ENCODE peak calls at places on chromosomes 6 and 20, in six cellular contexts. H, G, O, K, F and P are unnamed samples.

GRCh38 chr20:58990651-58991445 is 9.8 kb downstream of the NELFCD start:
- DNase-seq in H (no peak), G (no peak), O (no peak), K (no peak), F (no peak), P (no peak)

GRCh38 chr6:166940643-166941068 is 15.7 kb downstream of the RNASET2 start:
- DNase-seq in H (no peak), G (no peak), O (peak), K (no peak), F (peak), P (no peak)

GRCh38 chr6:132569170-132569569 is 952 bp upstream of the TAAR6 start:
- DNase-seq in H (no peak), G (no peak), O (no peak), K (no peak), F (no peak), P (no peak)

GRCh38 chr6:7566617-7567173 is 23.3 kb upstream of the SNRNP48 start:
- DNase-seq in H (no peak), G (no peak), O (peak), K (no peak), F (no peak), P (no peak)

GRCh38 chr20:3777726-3778629 is 3.3 kb downstream of the SPEF1 start:
- DNase-seq in H (no peak), G (peak), O (peak), K (peak), F (peak), P (peak)

GRCh38 chr6:110874880-110875547 is 429 bp downstream of the AMD1 start:
- DNase-seq in H (peak), G (peak), O (no peak), K (no peak), F (peak), P (peak)

GRCh38 chr6:84103029-84103428 is 69.5 kb downstream of the MRAP2 start:
- DNase-seq in H (no peak), G (peak), O (no peak), K (no peak), F (peak), P (no peak)

GRCh38 chr6:166911248-166911677 is 45.1 kb downstream of the RNASET2 start:
- DNase-seq in H (no peak), G (no peak), O (no peak), K (no peak), F (no peak), P (no peak)

GRCh38 chr6:150345786-150346185 is 23.0 kb upstream of the IYD start:
- DNase-seq in H (no peak), G (no peak), O (peak), K (no peak), F (peak), P (no peak)

GRCh38 chr20:24337074-24337473 is 132.4 kb upstream of the SYNDIG1 start:
- DNase-seq in H (no peak), G (no peak), O (peak), K (no peak), F (peak), P (peak)

GRCh38 chr6:168949876-168950499 is 303.7 kb downstream of the THBS2 start:
- DNase-seq in H (no peak), G (no peak), O (no peak), K (no peak), F (peak), P (no peak)

GRCh38 chr6:167827062-167827587 is 414 bp downstream of the AFDN start:
- DNase-seq in H (no peak), G (peak), O (peak), K (no peak), F (peak), P (no peak)

GRCh38 chr20:25867776-25868649 is 171.4 kb upstream of the ZNF337 start:
- DNase-seq in H (peak), G (peak), O (no peak), K (peak), F (peak), P (peak)

GRCh38 chr6:118316796-118317384 is 231.2 kb upstream of the PLN start:
- DNase-seq in H (peak), G (no peak), O (no peak), K (no peak), F (no peak), P (no peak)

GRCh38 chr6:903746-904145 is 210.8 kb upstream of the EXOC2 start:
- DNase-seq in H (no peak), G (no peak), O (no peak), K (no peak), F (peak), P (no peak)

GRCh38 chr6:4370066-4370465 is 234.7 kb upstream of the ECI2 start:
- DNase-seq in H (no peak), G (no peak), O (peak), K (no peak), F (peak), P (no peak)
- TF ChIP-seq EZH2phosphoT487 in H (no peak), G (no peak), O (no peak), K (no peak), F (no peak), P (no peak)

DNA sequence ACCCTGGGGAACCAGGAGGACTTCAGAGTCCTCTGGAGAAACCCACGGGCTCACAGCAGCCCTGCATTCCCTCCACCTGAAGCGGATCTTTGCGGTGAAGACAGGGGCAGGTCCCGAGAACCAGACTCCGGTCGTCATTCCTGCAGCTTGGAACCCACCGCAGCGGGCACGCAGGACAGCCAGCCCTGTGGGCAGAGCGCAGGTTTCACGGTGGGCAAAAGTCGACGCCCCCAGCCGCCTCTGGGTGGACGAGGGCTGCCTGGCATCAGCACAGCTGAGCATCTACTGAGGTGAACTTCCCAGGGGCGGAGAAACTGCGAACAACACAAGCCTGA is 118.3 kb downstream of the PSMB1 start:
- DNase-seq in H (no peak), G (no peak), O (no peak), K (no peak), F (no peak), P (no peak)
- TF ChIP-seq EZH2phosphoT487 in H (no peak), G (no peak), O (no peak), K (no peak), F (no peak), P (no peak)

GRCh38 chr20:35700625-35701148 is 1.5 kb downstream of the ROMO1 start:
- DNase-seq in H (no peak), G (no peak), O (peak), K (no peak), F (peak), P (no peak)
- TF ChIP-seq EZH2phosphoT487 in H (no peak), G (no peak), O (no peak), K (no peak), F (no peak), P (no peak)

DNA sequence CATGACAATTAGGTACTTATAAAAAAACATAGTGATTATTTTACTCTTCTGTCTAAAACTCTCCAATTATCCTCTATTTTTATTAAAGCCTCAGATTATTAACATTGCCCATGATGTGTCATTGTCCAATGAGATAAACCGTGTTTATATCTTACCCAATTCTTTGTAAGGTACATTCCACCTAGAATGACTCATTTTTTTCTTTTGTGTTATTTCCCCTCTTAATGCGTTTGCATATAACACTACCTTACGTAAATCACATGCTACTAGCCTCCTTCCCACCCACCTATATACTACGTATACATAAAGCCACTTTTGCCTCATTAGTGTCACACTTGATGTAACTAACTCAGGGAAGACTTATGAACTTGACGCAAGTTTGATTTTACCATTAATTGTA is 336.3 kb upstream of the PTCHD4 start:
- DNase-seq in H (no peak), G (no peak), O (peak), K (no peak), F (no peak), P (no peak)
- TF ChIP-seq EZH2phosphoT487 in H (no peak), G (no peak), O (no peak), K (no peak), F (no peak), P (no peak)

DNA sequence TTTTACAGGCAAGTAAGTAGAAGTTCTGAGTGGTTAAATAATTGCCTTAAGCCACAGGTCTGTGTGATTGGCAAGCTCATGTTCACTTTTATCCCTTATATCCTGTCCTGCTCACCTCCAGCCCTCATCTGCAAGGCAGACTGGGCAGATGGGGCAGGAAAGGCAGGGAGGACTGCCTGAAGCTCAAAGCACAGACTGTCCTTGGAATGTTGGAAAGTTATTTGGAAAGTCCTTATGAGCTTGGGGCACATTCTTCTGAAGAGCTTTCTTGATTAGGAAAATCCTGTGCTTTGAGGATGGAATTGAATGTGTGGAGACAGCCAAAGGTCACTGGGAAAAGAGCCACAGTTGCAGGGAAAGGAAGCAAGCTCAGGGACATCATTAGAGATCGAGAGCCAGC is 48.9 kb upstream of the STK35 start:
- DNase-seq in H (no peak), G (no peak), O (no peak), K (no peak), F (no peak), P (no peak)
- TF ChIP-seq EZH2phosphoT487 in H (no peak), G (no peak), O (no peak), K (no peak), F (no peak), P (no peak)

GRCh38 chr6:113055086-113055485 is 708.0 kb downstream of the RFPL4B start:
- DNase-seq in H (no peak), G (no peak), O (peak), K (no peak), F (no peak), P (no peak)
- TF ChIP-seq EZH2phosphoT487 in H (no peak), G (no peak), O (no peak), K (no peak), F (no peak), P (no peak)